ENCODE peak calls at places on chromosomes 3 and 15, in seven cellular contexts. One of them, this sample, is unnamed.

GRCh38 chr3:159583662-159584061 is 405.0 kb upstream of the IL12A start:
- DNase-seq in lung: no peak
- DNase-seq in PC-9: no peak
- DNase-seq in cardiac muscle cell: no peak
- DNase-seq in uterus: no peak
- DNase-seq in IMR-90: no peak
- DNase-seq in sigmoid colon: no peak
- DNase-seq in this sample: no peak

GRCh38 chr3:72957303-72957702 is 39.3 kb upstream of the PPP4R2 start:
- DNase-seq in uterus: no peak
- DNase-seq in IMR-90: no peak
- DNase-seq in PC-9: no peak
- DNase-seq in cardiac muscle cell: peak; percentile 43
- DNase-seq in lung: no peak
- DNase-seq in sigmoid colon: peak; percentile 69
- DNase-seq in this sample: no peak

GRCh38 chr3:52277972-52278509 is 408 bp downstream of the WDR82 start:
- DNase-seq in IMR-90: no peak
- DNase-seq in lung: peak; percentile 68
- DNase-seq in sigmoid colon: peak; percentile 83
- DNase-seq in PC-9: no peak
- DNase-seq in uterus: peak; percentile 55
- DNase-seq in cardiac muscle cell: no peak
- DNase-seq in this sample: peak; percentile 56

GRCh38 chr3:42839616-42840015 is 30.4 kb downstream of the ACKR2 start:
- DNase-seq in PC-9: peak; percentile 44
- DNase-seq in uterus: peak; percentile 52
- DNase-seq in IMR-90: peak; percentile 71
- DNase-seq in lung: no peak
- DNase-seq in sigmoid colon: peak; percentile 73
- DNase-seq in cardiac muscle cell: peak; percentile 76
- DNase-seq in this sample: peak; percentile 49

GRCh38 chr3:151770941-151771340 is 37.2 kb downstream of the AADACL2 start:
- DNase-seq in cardiac muscle cell: peak; percentile 89
- DNase-seq in sigmoid colon: no peak
- DNase-seq in lung: peak; percentile 63
- DNase-seq in PC-9: no peak
- DNase-seq in uterus: peak; percentile 20
- DNase-seq in IMR-90: no peak
- DNase-seq in this sample: peak; percentile 74

GRCh38 chr3:49567406-49567805 is 13.1 kb downstream of the BSN start:
- DNase-seq in PC-9: no peak
- DNase-seq in cardiac muscle cell: no peak
- DNase-seq in lung: no peak
- DNase-seq in uterus: no peak
- DNase-seq in sigmoid colon: no peak
- DNase-seq in IMR-90: no peak
- DNase-seq in this sample: no peak

GRCh38 chr3:120272294-120272693 is 12.7 kb downstream of the GPR156 start:
- DNase-seq in sigmoid colon: no peak
- DNase-seq in PC-9: no peak
- DNase-seq in uterus: no peak
- DNase-seq in cardiac muscle cell: no peak
- DNase-seq in IMR-90: no peak
- DNase-seq in lung: no peak
- DNase-seq in this sample: no peak

GRCh38 chr15:48796930-48797329 is 13.9 kb downstream of the CEP152 start:
- DNase-seq in IMR-90: peak; percentile 90
- DNase-seq in lung: no peak
- DNase-seq in cardiac muscle cell: no peak
- DNase-seq in PC-9: no peak
- DNase-seq in uterus: no peak
- DNase-seq in sigmoid colon: no peak
- DNase-seq in this sample: no peak

GRCh38 chr3:24683511-24684384 is 189.1 kb upstream of the THRB start:
- DNase-seq in cardiac muscle cell: peak; percentile 80
- DNase-seq in PC-9: peak; percentile 70
- DNase-seq in IMR-90: peak; percentile 63
- DNase-seq in uterus: peak; percentile 40
- DNase-seq in sigmoid colon: no peak
- DNase-seq in lung: no peak
- DNase-seq in this sample: peak; percentile 22

GRCh38 chr3:153356908-153357307 is 194.9 kb downstream of the RAP2B start:
- DNase-seq in uterus: no peak
- DNase-seq in PC-9: no peak
- DNase-seq in sigmoid colon: no peak
- DNase-seq in cardiac muscle cell: peak; percentile 42
- DNase-seq in lung: no peak
- DNase-seq in IMR-90: no peak
- DNase-seq in this sample: no peak

GRCh38 chr15:78130012-78130353 is 1.3 kb downstream of the CIB2 start:
- DNase-seq in PC-9: no peak
- DNase-seq in lung: no peak
- DNase-seq in cardiac muscle cell: no peak
- DNase-seq in IMR-90: no peak
- DNase-seq in sigmoid colon: no peak
- DNase-seq in uterus: no peak
- DNase-seq in this sample: no peak

GRCh38 chr3:31361391-31362273 is 171.1 kb upstream of the STT3B start:
- DNase-seq in uterus: no peak
- DNase-seq in cardiac muscle cell: peak; percentile 69
- DNase-seq in IMR-90: peak; percentile 86
- DNase-seq in lung: no peak
- DNase-seq in sigmoid colon: no peak
- DNase-seq in PC-9: no peak
- DNase-seq in this sample: no peak

GRCh38 chr15:36877796-36878744 is 222.3 kb downstream of the MEIS2 start:
- DNase-seq in uterus: no peak
- DNase-seq in sigmoid colon: no peak
- DNase-seq in PC-9: no peak
- DNase-seq in IMR-90: no peak
- DNase-seq in lung: no peak
- DNase-seq in cardiac muscle cell: no peak
- DNase-seq in this sample: no peak

GRCh38 chr15:52427804-52428203 is 100.9 kb downstream of the MYO5A start:
- DNase-seq in sigmoid colon: no peak
- DNase-seq in PC-9: no peak
- DNase-seq in IMR-90: peak; percentile 86
- DNase-seq in cardiac muscle cell: peak; percentile 87
- DNase-seq in lung: no peak
- DNase-seq in uterus: no peak
- DNase-seq in this sample: peak; percentile 87

GRCh38 chr3:187920871-187921270 is 175.6 kb upstream of the BCL6 start:
- DNase-seq in cardiac muscle cell: peak; percentile 46
- DNase-seq in PC-9: no peak
- DNase-seq in lung: no peak
- DNase-seq in uterus: peak; percentile 38
- DNase-seq in sigmoid colon: peak; percentile 83
- DNase-seq in IMR-90: peak; percentile 57
- DNase-seq in this sample: peak; percentile 45

GRCh38 chr3:63478962-63479660 is 173.4 kb upstream of the SNTN start:
- DNase-seq in cardiac muscle cell: peak; percentile 13
- DNase-seq in uterus: peak; percentile 17
- DNase-seq in PC-9: no peak
- DNase-seq in sigmoid colon: no peak
- DNase-seq in IMR-90: no peak
- DNase-seq in lung: no peak
- DNase-seq in this sample: no peak

GRCh38 chr15:67039349-67040075 is 25.9 kb upstream of the SMAD3 start:
- DNase-seq in IMR-90: no peak
- DNase-seq in cardiac muscle cell: no peak
- DNase-seq in lung: no peak
- DNase-seq in uterus: no peak
- DNase-seq in PC-9: peak; percentile 92
- DNase-seq in sigmoid colon: no peak
- DNase-seq in this sample: no peak

GRCh38 chr3:32106929-32107362 is 526 bp downstream of the GPD1L start:
- DNase-seq in PC-9: peak; percentile 59
- DNase-seq in IMR-90: no peak
- DNase-seq in sigmoid colon: peak; percentile 66
- DNase-seq in uterus: peak; percentile 39
- DNase-seq in cardiac muscle cell: peak; percentile 10
- DNase-seq in lung: peak; percentile 82
- DNase-seq in this sample: peak; percentile 62

GRCh38 chr15:85587707-85588441 is 206.9 kb downstream of the KLHL25 start:
- DNase-seq in IMR-90: peak; percentile 82
- DNase-seq in lung: no peak
- DNase-seq in uterus: no peak
- DNase-seq in PC-9: peak; percentile 86
- DNase-seq in cardiac muscle cell: peak; percentile 63
- DNase-seq in sigmoid colon: no peak
- DNase-seq in this sample: no peak

GRCh38 chr3:177622520-177622919 is 425.2 kb upstream of the TBL1XR1 start:
- DNase-seq in lung: no peak
- DNase-seq in sigmoid colon: no peak
- DNase-seq in PC-9: peak; percentile 39
- DNase-seq in cardiac muscle cell: no peak
- DNase-seq in IMR-90: no peak
- DNase-seq in uterus: no peak
- DNase-seq in this sample: no peak

GRCh38 chr3:31490502-31490901 is 42.2 kb upstream of the STT3B start:
- DNase-seq in sigmoid colon: no peak
- DNase-seq in PC-9: no peak
- DNase-seq in IMR-90: no peak
- DNase-seq in uterus: no peak
- DNase-seq in cardiac muscle cell: no peak
- DNase-seq in lung: no peak
- DNase-seq in this sample: no peak

GRCh38 chr15:98951493-98952320 is 55.9 kb downstream of the PGPEP1L start:
- DNase-seq in PC-9: peak; percentile 25
- DNase-seq in lung: no peak
- DNase-seq in sigmoid colon: no peak
- DNase-seq in IMR-90: no peak
- DNase-seq in cardiac muscle cell: no peak
- DNase-seq in uterus: no peak
- DNase-seq in this sample: peak; percentile 81
- H3K36me3 ChIP-seq in PC-9: no peaks in the 10 kb centered on the region
- H3K36me3 ChIP-seq in lung: peaks cover 13% of the 10 kb centered on the region
- H3K36me3 ChIP-seq in sigmoid colon: peaks cover 9% of the 10 kb centered on the region
- H3K36me3 ChIP-seq in IMR-90: peaks cover 66% of the 10 kb centered on the region
- H3K36me3 ChIP-seq in cardiac muscle cell: peaks cover 16% of the 10 kb centered on the region
- H3K36me3 ChIP-seq in uterus: no peaks in the 10 kb centered on the region
- H3K36me3 ChIP-seq in this sample: no peaks in the 10 kb centered on the region

DNA sequence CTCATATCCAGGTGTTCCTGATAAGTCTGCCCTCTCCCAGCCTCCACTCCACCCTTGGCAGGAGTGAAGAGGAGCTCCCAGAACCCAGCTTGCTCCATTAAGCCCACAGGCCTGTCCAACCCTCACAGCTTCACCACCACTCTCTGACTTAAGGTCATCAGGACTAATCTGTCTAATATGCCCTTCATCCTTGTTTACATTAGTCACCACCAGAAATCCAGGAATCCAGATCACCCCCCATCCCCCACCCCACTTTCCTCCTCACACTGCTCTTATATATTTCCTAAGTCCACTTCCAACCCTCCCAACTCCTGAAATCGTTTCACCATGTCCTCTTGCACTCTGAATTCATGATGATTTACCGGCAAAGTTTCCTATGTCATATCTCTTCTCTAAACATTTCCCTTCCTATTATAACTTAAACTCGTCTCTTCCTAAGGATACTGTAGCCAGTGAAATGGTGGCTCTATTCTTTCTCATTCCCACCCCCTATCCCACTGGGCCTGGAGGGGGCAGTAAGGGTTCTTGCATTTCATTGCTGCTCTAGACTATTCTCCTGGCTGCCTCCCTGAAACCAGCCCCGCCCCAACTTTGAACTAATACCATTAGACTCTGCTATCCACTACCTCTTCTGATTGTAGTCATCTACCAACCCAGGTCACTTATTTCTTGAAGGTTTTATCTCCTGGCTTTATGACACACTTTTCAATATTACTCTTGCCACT is 43.4 kb downstream of the PPP2R3A start:
- DNase-seq in lung: no peak
- DNase-seq in IMR-90: peak; percentile 52
- DNase-seq in uterus: no peak
- DNase-seq in sigmoid colon: no peak
- DNase-seq in PC-9: peak; percentile 40
- DNase-seq in cardiac muscle cell: no peak
- DNase-seq in this sample: no peak
- TF ChIP-seq CTCF in lung: no peak
- TF ChIP-seq CTCF in IMR-90: no peak
- TF ChIP-seq CTCF in uterus: no peak
- TF ChIP-seq CTCF in sigmoid colon: no peak
- TF ChIP-seq CTCF in PC-9: no peak
- TF ChIP-seq CTCF in cardiac muscle cell: no peak
- TF ChIP-seq CTCF in this sample: no peak

GRCh38 chr3:179713643-179714090 is 60.8 kb downstream of the USP13 start:
- DNase-seq in PC-9: no peak
- DNase-seq in IMR-90: peak; percentile 92
- DNase-seq in cardiac muscle cell: no peak
- DNase-seq in uterus: no peak
- DNase-seq in sigmoid colon: no peak
- DNase-seq in lung: no peak
- DNase-seq in this sample: no peak

GRCh38 chr3:179716811-179717210 is 64.0 kb downstream of the USP13 start:
- DNase-seq in lung: no peak
- DNase-seq in PC-9: no peak
- DNase-seq in IMR-90: peak; percentile 93
- DNase-seq in sigmoid colon: no peak
- DNase-seq in cardiac muscle cell: peak; percentile 68
- DNase-seq in uterus: no peak
- DNase-seq in this sample: no peak

GRCh38 chr3:179717219-179717618 is 64.4 kb downstream of the USP13 start:
- DNase-seq in uterus: no peak
- DNase-seq in sigmoid colon: no peak
- DNase-seq in IMR-90: no peak
- DNase-seq in lung: no peak
- DNase-seq in PC-9: no peak
- DNase-seq in cardiac muscle cell: peak; percentile 9
- DNase-seq in this sample: no peak

GRCh38 chr3:179716226-179716625 is 63.4 kb downstream of the USP13 start:
- DNase-seq in cardiac muscle cell: no peak
- DNase-seq in sigmoid colon: no peak
- DNase-seq in IMR-90: no peak
- DNase-seq in PC-9: no peak
- DNase-seq in lung: no peak
- DNase-seq in uterus: no peak
- DNase-seq in this sample: no peak

DNA sequence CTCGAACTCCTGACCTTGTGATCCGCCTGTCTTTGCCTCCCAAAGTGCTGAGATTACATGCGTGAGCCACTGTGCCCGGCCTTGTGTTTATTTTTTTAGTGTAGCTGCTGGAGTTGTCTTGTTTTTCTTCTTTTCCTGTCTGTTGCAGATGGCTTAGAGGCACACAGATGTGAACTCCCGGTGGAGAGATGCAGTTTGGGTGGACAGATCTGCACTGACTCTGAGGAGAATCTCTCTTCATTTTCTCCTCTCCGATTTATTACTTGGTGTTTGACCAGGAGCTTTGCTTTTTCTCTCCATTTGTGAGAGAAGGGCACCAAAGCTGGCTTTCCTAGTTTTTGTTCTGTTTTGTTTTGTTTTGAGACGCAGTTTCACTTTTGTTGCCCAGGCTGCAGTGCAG is 62.7 kb downstream of the USP13 start:
- DNase-seq in PC-9: no peak
- DNase-seq in lung: no peak
- DNase-seq in uterus: no peak
- DNase-seq in sigmoid colon: no peak
- DNase-seq in IMR-90: peak; percentile 30
- DNase-seq in cardiac muscle cell: no peak
- DNase-seq in this sample: no peak
- H3K27ac ChIP-seq in PC-9: no peak overlapping the region
- H3K27ac ChIP-seq in lung: no peak overlapping the region
- H3K27ac ChIP-seq in uterus: no peak overlapping the region
- H3K27ac ChIP-seq in sigmoid colon: no peak overlapping the region
- H3K27ac ChIP-seq in IMR-90: peak overlapping the region; percentile 48
- H3K27ac ChIP-seq in cardiac muscle cell: no peak overlapping the region
- H3K27ac ChIP-seq in this sample: no peak overlapping the region

GRCh38 chr15:60347480-60348069 is 50.2 kb downstream of the ANXA2 start:
- DNase-seq in PC-9: no peak
- DNase-seq in sigmoid colon: no peak
- DNase-seq in lung: no peak
- DNase-seq in uterus: no peak
- DNase-seq in cardiac muscle cell: no peak
- DNase-seq in IMR-90: no peak
- DNase-seq in this sample: no peak
- H3K36me3 ChIP-seq in PC-9: peaks cover 4% of the 10 kb centered on the region
- H3K36me3 ChIP-seq in sigmoid colon: peaks cover 12% of the 10 kb centered on the region
- H3K36me3 ChIP-seq in lung: peaks cover 57% of the 10 kb centered on the region
- H3K36me3 ChIP-seq in uterus: no peaks in the 10 kb centered on the region
- H3K36me3 ChIP-seq in cardiac muscle cell: peaks cover 6% of the 10 kb centered on the region
- H3K36me3 ChIP-seq in IMR-90: peaks cover 63% of the 10 kb centered on the region
- H3K36me3 ChIP-seq in this sample: peaks cover 67% of the 10 kb centered on the region